ENCODE peak calls at places on chromosomes 13 and 19, in eight cellular contexts. One of them, this sample, is unnamed.

GRCh38 chr13:77832339-77833100 is 86.1 kb downstream of the EDNRB start:
- DNase-seq in HepG2: no peak
- DNase-seq in SK-N-SH: no peak
- DNase-seq in endothelial cell of umbilical vein: no peak
- DNase-seq in HCT116: no peak
- DNase-seq in K562: no peak
- DNase-seq in H1: no peak
- DNase-seq in GM12878: no peak
- DNase-seq in this sample: peak

GRCh38 chr13:75685239-75685697 is 49.1 kb downstream of the LMO7 start:
- DNase-seq in HepG2: peak
- DNase-seq in SK-N-SH: no peak
- DNase-seq in endothelial cell of umbilical vein: peak
- DNase-seq in HCT116: no peak
- DNase-seq in K562: no peak
- DNase-seq in H1: no peak
- DNase-seq in GM12878: no peak
- DNase-seq in this sample: no peak

GRCh38 chr13:35888327-35888940 is 242.7 kb downstream of the DCLK1 start:
- DNase-seq in HepG2: no peak
- DNase-seq in SK-N-SH: peak
- DNase-seq in endothelial cell of umbilical vein: no peak
- DNase-seq in HCT116: no peak
- DNase-seq in K562: no peak
- DNase-seq in H1: no peak
- DNase-seq in GM12878: no peak
- DNase-seq in this sample: no peak

GRCh38 chr13:40563350-40564125 is 102.9 kb downstream of the FOXO1 start:
- DNase-seq in HepG2: peak
- DNase-seq in SK-N-SH: peak
- DNase-seq in endothelial cell of umbilical vein: no peak
- DNase-seq in HCT116: no peak
- DNase-seq in K562: no peak
- DNase-seq in H1: no peak
- DNase-seq in GM12878: no peak
- DNase-seq in this sample: no peak

GRCh38 chr19:40392123-40392522 is 2.1 kb upstream of the HIPK4 start:
- DNase-seq in HepG2: no peak
- DNase-seq in SK-N-SH: no peak
- DNase-seq in endothelial cell of umbilical vein: no peak
- DNase-seq in HCT116: no peak
- DNase-seq in K562: no peak
- DNase-seq in H1: no peak
- DNase-seq in GM12878: no peak
- DNase-seq in this sample: no peak

GRCh38 chr13:49421391-49421790 is 22.5 kb downstream of the CAB39L start:
- DNase-seq in HepG2: peak
- DNase-seq in SK-N-SH: no peak
- DNase-seq in endothelial cell of umbilical vein: peak
- DNase-seq in HCT116: peak
- DNase-seq in K562: peak
- DNase-seq in H1: peak
- DNase-seq in GM12878: peak
- DNase-seq in this sample: no peak

GRCh38 chr19:811007-811434 is 10.7 kb downstream of the PLPPR3 start:
- DNase-seq in HepG2: no peak
- DNase-seq in SK-N-SH: no peak
- DNase-seq in endothelial cell of umbilical vein: no peak
- DNase-seq in HCT116: no peak
- DNase-seq in K562: no peak
- DNase-seq in H1: no peak
- DNase-seq in GM12878: no peak
- DNase-seq in this sample: peak

GRCh38 chr13:113991191-113991669 is 17.4 kb upstream of the C13orf46 start:
- DNase-seq in HepG2: no peak
- DNase-seq in SK-N-SH: peak
- DNase-seq in endothelial cell of umbilical vein: no peak
- DNase-seq in HCT116: no peak
- DNase-seq in K562: no peak
- DNase-seq in H1: no peak
- DNase-seq in GM12878: no peak
- DNase-seq in this sample: no peak

GRCh38 chr19:11019824-11020223 is 59.0 kb downstream of the SMARCA4 start:
- DNase-seq in HepG2: no peak
- DNase-seq in SK-N-SH: no peak
- DNase-seq in endothelial cell of umbilical vein: no peak
- DNase-seq in HCT116: no peak
- DNase-seq in K562: no peak
- DNase-seq in H1: no peak
- DNase-seq in GM12878: no peak
- DNase-seq in this sample: no peak

GRCh38 chr13:32837973-32838940 is 178.0 kb upstream of the KL start:
- DNase-seq in HepG2: no peak
- DNase-seq in SK-N-SH: no peak
- DNase-seq in endothelial cell of umbilical vein: no peak
- DNase-seq in HCT116: no peak
- DNase-seq in K562: no peak
- DNase-seq in H1: peak
- DNase-seq in GM12878: no peak
- DNase-seq in this sample: no peak

GRCh38 chr19:6286676-6287075 is 6.9 kb upstream of the MLLT1 start:
- DNase-seq in HepG2: no peak
- DNase-seq in SK-N-SH: no peak
- DNase-seq in endothelial cell of umbilical vein: no peak
- DNase-seq in HCT116: no peak
- DNase-seq in K562: no peak
- DNase-seq in H1: no peak
- DNase-seq in GM12878: no peak
- DNase-seq in this sample: no peak

GRCh38 chr19:48997972-48998371 is 4.3 kb downstream of the RUVBL2 start:
- DNase-seq in HepG2: peak
- DNase-seq in SK-N-SH: peak
- DNase-seq in endothelial cell of umbilical vein: peak
- DNase-seq in HCT116: peak
- DNase-seq in K562: peak
- DNase-seq in H1: peak
- DNase-seq in GM12878: no peak
- DNase-seq in this sample: no peak

GRCh38 chr13:42364613-42365000 is 92.7 kb downstream of the AKAP11 start:
- DNase-seq in HepG2: no peak
- DNase-seq in SK-N-SH: no peak
- DNase-seq in endothelial cell of umbilical vein: peak
- DNase-seq in HCT116: no peak
- DNase-seq in K562: no peak
- DNase-seq in H1: no peak
- DNase-seq in GM12878: no peak
- DNase-seq in this sample: no peak

GRCh38 chr19:34712606-34713261 is 21.3 kb upstream of the ZNF181 start:
- DNase-seq in HepG2: peak
- DNase-seq in SK-N-SH: peak
- DNase-seq in endothelial cell of umbilical vein: peak
- DNase-seq in HCT116: peak
- DNase-seq in K562: peak
- DNase-seq in H1: peak
- DNase-seq in GM12878: peak
- DNase-seq in this sample: peak

GRCh38 chr19:50266896-50267295 is 62.3 kb downstream of the KCNC3 start:
- DNase-seq in HepG2: no peak
- DNase-seq in SK-N-SH: peak
- DNase-seq in endothelial cell of umbilical vein: no peak
- DNase-seq in HCT116: peak
- DNase-seq in K562: peak
- DNase-seq in H1: peak
- DNase-seq in GM12878: no peak
- DNase-seq in this sample: no peak

GRCh38 chr19:19651076-19651475 is 7.6 kb upstream of the GMIP start:
- DNase-seq in HepG2: no peak
- DNase-seq in SK-N-SH: no peak
- DNase-seq in endothelial cell of umbilical vein: no peak
- DNase-seq in HCT116: no peak
- DNase-seq in K562: no peak
- DNase-seq in H1: no peak
- DNase-seq in GM12878: no peak
- DNase-seq in this sample: no peak

GRCh38 chr19:19650331-19650730 is 6.9 kb upstream of the GMIP start:
- DNase-seq in HepG2: no peak
- DNase-seq in SK-N-SH: no peak
- DNase-seq in endothelial cell of umbilical vein: no peak
- DNase-seq in HCT116: no peak
- DNase-seq in K562: no peak
- DNase-seq in H1: no peak
- DNase-seq in GM12878: no peak
- DNase-seq in this sample: no peak

GRCh38 chr19:19647037-19647835 is 3.8 kb upstream of the GMIP start:
- DNase-seq in HepG2: no peak
- DNase-seq in SK-N-SH: no peak
- DNase-seq in endothelial cell of umbilical vein: no peak
- DNase-seq in HCT116: no peak
- DNase-seq in K562: no peak
- DNase-seq in H1: no peak
- DNase-seq in GM12878: no peak
- DNase-seq in this sample: no peak

GRCh38 chr19:19649580-19649995 is 6.1 kb upstream of the GMIP start:
- DNase-seq in HepG2: no peak
- DNase-seq in SK-N-SH: no peak
- DNase-seq in endothelial cell of umbilical vein: no peak
- DNase-seq in HCT116: no peak
- DNase-seq in K562: no peak
- DNase-seq in H1: no peak
- DNase-seq in GM12878: no peak
- DNase-seq in this sample: no peak

DNA sequence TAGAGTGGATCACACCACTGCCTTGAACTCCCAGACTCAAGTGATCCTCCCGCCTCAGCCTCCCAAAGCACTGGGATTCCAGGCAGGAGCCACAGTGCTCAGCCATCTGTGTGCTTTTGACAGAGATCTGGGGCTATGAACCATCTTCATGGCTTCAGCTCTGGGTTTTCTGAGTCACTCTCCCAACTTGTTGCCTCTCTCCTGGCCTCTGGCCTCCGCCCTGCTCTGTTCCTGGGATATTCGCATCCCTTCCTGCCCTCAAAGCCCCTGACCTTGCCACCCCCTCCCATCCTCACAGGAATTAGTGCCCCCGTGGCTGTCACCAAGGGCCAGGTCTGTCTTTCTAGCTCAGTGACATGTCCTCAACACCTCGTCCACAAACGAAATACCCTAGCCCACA is 5.7 kb upstream of the GMIP start:
- DNase-seq in HepG2: no peak
- DNase-seq in SK-N-SH: no peak
- DNase-seq in endothelial cell of umbilical vein: no peak
- DNase-seq in HCT116: no peak
- DNase-seq in K562: no peak
- DNase-seq in H1: no peak
- DNase-seq in GM12878: no peak
- DNase-seq in this sample: no peak
- H3K9ac ChIP-seq in HepG2: no peak
- H3K9ac ChIP-seq in SK-N-SH: no peak
- H3K9ac ChIP-seq in endothelial cell of umbilical vein: no peak
- H3K9ac ChIP-seq in HCT116: no peak
- H3K9ac ChIP-seq in K562: no peak
- H3K9ac ChIP-seq in H1: no peak
- H3K9ac ChIP-seq in GM12878: no peak
- H3K9ac ChIP-seq in this sample: no peak

GRCh38 chr19:4557186-4557970 is 2.1 kb downstream of the SEMA6B start:
- DNase-seq in HepG2: no peak
- DNase-seq in SK-N-SH: peak
- DNase-seq in endothelial cell of umbilical vein: no peak
- DNase-seq in HCT116: no peak
- DNase-seq in K562: peak
- DNase-seq in H1: peak
- DNase-seq in GM12878: no peak
- DNase-seq in this sample: no peak
- H3K4me3 ChIP-seq in HepG2: no peak
- H3K4me3 ChIP-seq in SK-N-SH: no peak
- H3K4me3 ChIP-seq in endothelial cell of umbilical vein: no peak
- H3K4me3 ChIP-seq in HCT116: no peak
- H3K4me3 ChIP-seq in K562: peak
- H3K4me3 ChIP-seq in H1: no peak
- H3K4me3 ChIP-seq in GM12878: no peak
- H3K4me3 ChIP-seq in this sample: no peak

GRCh38 chr13:97855570-97855970 is 97.9 kb upstream of the IPO5 start:
- DNase-seq in HepG2: peak
- DNase-seq in SK-N-SH: peak
- DNase-seq in endothelial cell of umbilical vein: peak
- DNase-seq in HCT116: peak
- DNase-seq in K562: peak
- DNase-seq in H1: no peak
- DNase-seq in GM12878: peak
- DNase-seq in this sample: peak
- TF ChIP-seq POLR2AphosphoS5 in HepG2: no peak
- TF ChIP-seq POLR2AphosphoS5 in SK-N-SH: no peak
- TF ChIP-seq POLR2AphosphoS5 in endothelial cell of umbilical vein: no peak
- TF ChIP-seq POLR2AphosphoS5 in HCT116: no peak
- TF ChIP-seq POLR2AphosphoS5 in K562: no peak
- TF ChIP-seq POLR2AphosphoS5 in H1: no peak
- TF ChIP-seq POLR2AphosphoS5 in GM12878: no peak
- TF ChIP-seq POLR2AphosphoS5 in this sample: no peak

GRCh38 chr13:103275079-103275478 is 208.9 kb upstream of the SLC10A2 start:
- DNase-seq in HepG2: no peak
- DNase-seq in SK-N-SH: no peak
- DNase-seq in endothelial cell of umbilical vein: no peak
- DNase-seq in HCT116: no peak
- DNase-seq in K562: no peak
- DNase-seq in H1: no peak
- DNase-seq in GM12878: no peak
- DNase-seq in this sample: no peak
- H3K9ac ChIP-seq in HepG2: no peak
- H3K9ac ChIP-seq in SK-N-SH: no peak
- H3K9ac ChIP-seq in endothelial cell of umbilical vein: no peak
- H3K9ac ChIP-seq in HCT116: no peak
- H3K9ac ChIP-seq in K562: no peak
- H3K9ac ChIP-seq in H1: no peak
- H3K9ac ChIP-seq in GM12878: no peak
- H3K9ac ChIP-seq in this sample: no peak

This sample was measured in SK-N-MC.